ENCODE peak calls at places on chromosomes 3 and 15, in eight cellular contexts. S, B, Z, G, V, K, E and Y are unnamed samples.

GRCh38 chr3:3200632-3201212 is 21.2 kb upstream of the CRBN start:
- DNase-seq in G (peak; percentile 10), B (peak; percentile 38), S (peak; percentile 45), Z (no peak), V (no peak), E (peak; percentile 59), K (peak; percentile 25), Y (peak; percentile 23)

GRCh38 chr3:52704611-52705437 is 767 bp downstream of the GLT8D1 start:
- DNase-seq in B (peak; percentile 54), S (no peak), V (peak; percentile 17), Z (peak; percentile 72), G (no peak), E (no peak), K (no peak), Y (no peak)

GRCh38 chr3:13378155-13378554 is 42.0 kb downstream of the NUP210 start:
- DNase-seq in K (no peak), E (no peak), Z (no peak), G (no peak), V (no peak), B (no peak), S (no peak), Y (no peak)

GRCh38 chr3:142366434-142366833 is 81.4 kb downstream of the XRN1 start:
- DNase-seq in Z (no peak), K (no peak), V (no peak), G (no peak), S (no peak), E (no peak), B (no peak), Y (no peak)

GRCh38 chr3:9746330-9746729 is 3.4 kb upstream of the OGG1 start:
- DNase-seq in S (no peak), K (no peak), E (no peak), V (no peak), Z (no peak), G (no peak), B (no peak), Y (peak; percentile 51)

GRCh38 chr3:160097478-160097877 is 108.8 kb downstream of the IL12A start:
- DNase-seq in B (no peak), Z (no peak), S (no peak), V (no peak), K (no peak), E (no peak), G (no peak), Y (no peak)

GRCh38 chr15:31276596-31277298 is 49.9 kb upstream of the KLF13 start:
- DNase-seq in G (no peak), V (no peak), B (no peak), Z (peak; percentile 37), K (no peak), S (no peak), E (no peak), Y (no peak)

GRCh38 chr3:47899495-47900108 is 96.7 kb downstream of the DHX30 start:
- DNase-seq in G (peak; percentile 53), K (no peak), B (no peak), S (no peak), Z (no peak), V (no peak), E (peak; percentile 10), Y (no peak)

GRCh38 chr3:45441570-45442313 is 53.4 kb downstream of the LARS2 start:
- DNase-seq in Z (no peak), K (no peak), S (no peak), E (no peak), V (no peak), B (no peak), G (no peak), Y (no peak)

GRCh38 chr3:64595253-64595694 is 92.5 kb downstream of the ADAMTS9 start:
- DNase-seq in S (no peak), B (no peak), Z (peak; percentile 85), E (peak; percentile 72), G (peak; percentile 89), V (no peak), K (no peak), Y (no peak)

GRCh38 chr3:114527036-114527644 is 233.3 kb downstream of the TIGIT start:
- DNase-seq in K (no peak), E (peak; percentile 25), G (no peak), S (peak; percentile 10), Z (no peak), B (no peak), V (peak; percentile 1), Y (no peak)

GRCh38 chr3:123285479-123285878 is 83.7 kb downstream of the SEC22A start:
- DNase-seq in S (no peak), G (no peak), V (no peak), K (no peak), E (no peak), B (no peak), Z (peak; percentile 61), Y (no peak)

GRCh38 chr3:150130404-150131100 is 159.9 kb upstream of the PFN2 start:
- DNase-seq in B (no peak), V (no peak), Z (no peak), K (no peak), G (no peak), S (no peak), E (no peak), Y (no peak)